ENCODE peak calls at places on chromosomes 1 and 21, in seven cellular contexts. Z is mesendoderm, A is neuronal stem cell, L is H1, O is H9, Y is mesenchymal stem cell, Q is trophoblast cell. V is an unnamed sample.

GRCh38 chr1:41900611-41901444 is 17.9 kb downstream of the HIVEP3 start:
- DNase-seq in A (no peak), Z (peak), Y (peak), L (peak), Q (peak), O (no peak), V (peak)

GRCh38 chr1:44723064-44723463 is 7.9 kb downstream of the RNU5D-1 start:
- DNase-seq in O (no peak), Q (no peak), Z (no peak), A (no peak), L (no peak), Y (no peak), V (no peak)

GRCh38 chr1:32989160-32989894 is 24.7 kb upstream of the RNF19B start:
- DNase-seq in Y (peak), Q (peak), A (no peak), O (no peak), L (no peak), Z (peak), V (peak)

GRCh38 chr1:17732475-17732874 is 22.7 kb upstream of the ACTL8 start:
- DNase-seq in L (no peak), Y (peak), Q (no peak), O (no peak), Z (no peak), A (no peak), V (peak)

GRCh38 chr1:160048335-160048734 is 16.5 kb upstream of the PIGM start:
- DNase-seq in Y (no peak), Z (no peak), A (no peak), O (no peak), L (no peak), Q (no peak), V (no peak)

GRCh38 chr1:119893827-119894700 is 2.3 kb downstream of the ADAM30 start:
- DNase-seq in Q (no peak), Z (no peak), A (no peak), Y (no peak), O (no peak), L (no peak), V (no peak)

GRCh38 chr1:160797163-160797797 is 1.3 kb downstream of the LY9 start:
- DNase-seq in Y (no peak), L (no peak), A (no peak), Q (no peak), Z (no peak), O (no peak), V (no peak)

GRCh38 chr1:1344672-1345361 is 4.4 kb downstream of the DVL1 start:
- DNase-seq in A (no peak), Q (peak), O (no peak), Y (peak), Z (no peak), L (no peak), V (peak)

GRCh38 chr1:228163776-228164534 is 1.6 kb upstream of the IBA57 start:
- DNase-seq in Q (no peak), Y (no peak), A (no peak), Z (no peak), O (no peak), L (no peak), V (no peak)

GRCh38 chr1:200294241-200294640 is 115.6 kb downstream of the ZNF281 start:
- DNase-seq in Z (no peak), L (no peak), O (no peak), Q (no peak), A (no peak), Y (no peak), V (no peak)

GRCh38 chr1:12031039-12031980 is 12.0 kb downstream of the MIIP start:
- DNase-seq in A (no peak), Z (peak), L (no peak), Q (peak), O (peak), Y (peak), V (peak)

GRCh38 chr21:41663805-41664788 is 102.8 kb downstream of the RIPK4 start:
- DNase-seq in A (peak), O (no peak), L (no peak), Y (peak), Z (no peak), Q (peak), V (peak)

GRCh38 chr1:1605034-1605591 is 5.2 kb upstream of the FNDC10 start:
- DNase-seq in Y (no peak), Q (no peak), A (no peak), Z (no peak), L (no peak), O (peak), V (no peak)

GRCh38 chr1:195748969-195749368 is 859.3 kb downstream of the KCNT2 start:
- DNase-seq in Q (no peak), Z (no peak), L (no peak), O (no peak), A (no peak), Y (no peak), V (no peak)

GRCh38 chr1:186323865-186324264 is 51.2 kb downstream of the TPR start:
- DNase-seq in L (no peak), A (no peak), Q (no peak), Z (no peak), O (no peak), Y (no peak), V (no peak)

GRCh38 chr1:7554343-7555270 is 216.5 kb upstream of the VAMP3 start:
- DNase-seq in Q (no peak), A (no peak), Y (no peak), L (no peak), Z (peak), O (no peak), V (no peak)

GRCh38 chr1:109792056-109792831 is 28.5 kb upstream of the EPS8L3 start:
- DNase-seq in O (peak), A (peak), Q (peak), L (no peak), Z (peak), Y (peak), V (peak)

GRCh38 chr1:54335396-54336056 is 70.7 kb downstream of the SSBP3 start:
- DNase-seq in Y (peak), L (no peak), Z (peak), O (no peak), A (no peak), Q (peak), V (peak)

GRCh38 chr1:54354899-54355298 is 51.3 kb downstream of the SSBP3 start:
- DNase-seq in Y (no peak), Q (no peak), O (no peak), L (no peak), A (no peak), Z (peak), V (no peak)

GRCh38 chr21:35840197-35840799 is 220.0 kb downstream of the SETD4 start:
- DNase-seq in L (no peak), O (no peak), Y (peak), Z (peak), A (peak), Q (peak), V (peak)

GRCh38 chr1:108011295-108011694 is 46.3 kb upstream of the VAV3 start:
- DNase-seq in L (no peak), Z (no peak), A (no peak), O (no peak), Q (no peak), Y (no peak), V (no peak)

GRCh38 chr1:56378376-56379070 is 200.8 kb downstream of the PLPP3 start:
- DNase-seq in A (no peak), O (no peak), Q (no peak), Y (no peak), L (no peak), Z (no peak), V (no peak)

GRCh38 chr1:84374991-84375838 is 23.1 kb upstream of the DNASE2B start:
- DNase-seq in L (no peak), A (no peak), Q (no peak), O (no peak), Z (no peak), Y (no peak), V (no peak)

GRCh38 chr1:221845650-221846371 is 103.9 kb upstream of the DUSP10 start:
- DNase-seq in Y (peak), Q (peak), A (no peak), O (peak), L (no peak), Z (peak), V (peak)

GRCh38 chr1:241742084-241742483 is 90.0 kb downstream of the WDR64 start:
- DNase-seq in Q (no peak), Z (no peak), Y (no peak), O (no peak), L (no peak), A (no peak), V (no peak)

GRCh38 chr1:198915327-198916231 is 276.7 kb downstream of the PTPRC start:
- DNase-seq in Y (no peak), Q (no peak), A (no peak), Z (no peak), L (no peak), O (no peak), V (no peak)

GRCh38 chr1:161166669-161167548 is 683 bp downstream of the PPOX start:
- DNase-seq in L (no peak), Y (peak), A (no peak), Q (peak), Z (peak), O (peak), V (no peak)

GRCh38 chr1:179043907-179044306 is 18.2 kb downstream of the FAM20B start:
- DNase-seq in Z (no peak), Q (no peak), O (no peak), Y (no peak), A (no peak), L (no peak), V (no peak)
- H3K18ac ChIP-seq in Z (no peak), Q (no peak), O (no peak), Y (no peak), A (no peak), L (no peak), V (no peak)

GRCh38 chr1:37602750-37603694 is 7.3 kb upstream of the GNL2 start:
- DNase-seq in A (peak), O (peak), Q (peak), Y (peak), L (no peak), Z (peak), V (peak)
- H3K18ac ChIP-seq in A (no peak), O (no peak), Q (no peak), Y (no peak), L (no peak), Z (no peak), V (no peak)

GRCh38 chr1:212745303-212745702 is 45.7 kb upstream of the BATF3 start:
- DNase-seq in A (no peak), Q (no peak), L (no peak), Z (no peak), O (no peak), Y (no peak), V (no peak)
- H3K18ac ChIP-seq in A (no peak), Q (no peak), L (no peak), Z (no peak), O (no peak), Y (no peak), V (no peak)

GRCh38 chr1:36150296-36151132 is 1.2 kb upstream of the TRAPPC3 start:
- DNase-seq in L (no peak), Y (peak), O (peak), Z (peak), A (peak), Q (peak), V (peak)
- H3K18ac ChIP-seq in L (peak), Y (peak), O (peak), Z (no peak), A (peak), Q (peak), V (peak)

GRCh38 chr21:44828362-44829056 is 10.6 kb upstream of the SUMO3 start:
- DNase-seq in A (no peak), L (no peak), Z (no peak), Q (no peak), Y (peak), O (no peak), V (no peak)
- H3K18ac ChIP-seq in A (no peak), L (no peak), Z (no peak), Q (no peak), Y (no peak), O (no peak), V (no peak)

GRCh38 chr1:244995602-244996400 is 131.5 kb upstream of the HNRNPU start:
- DNase-seq in Y (no peak), Q (no peak), Z (no peak), A (no peak), L (no peak), O (no peak), V (no peak)
- H3K18ac ChIP-seq in Y (no peak), Q (no peak), Z (no peak), A (no peak), L (no peak), O (no peak), V (no peak)

GRCh38 chr1:63621075-63621474 is 27.9 kb downstream of the PGM1 start:
- DNase-seq in L (no peak), A (no peak), Q (no peak), O (no peak), Z (no peak), Y (no peak), V (no peak)

GRCh38 chr1:63619558-63619957 is 26.3 kb downstream of the PGM1 start:
- DNase-seq in L (no peak), Q (no peak), Z (no peak), O (no peak), Y (no peak), A (no peak), V (no peak)

GRCh38 chr1:63623952-63624351 is 30.7 kb downstream of the PGM1 start:
- DNase-seq in L (no peak), Z (no peak), A (peak), Y (no peak), O (no peak), Q (no peak), V (no peak)

GRCh38 chr1:63622847-63623566 is 29.8 kb downstream of the PGM1 start:
- DNase-seq in A (no peak), Z (no peak), Q (no peak), O (no peak), L (no peak), Y (no peak), V (no peak)

GRCh38 chr1:63621698-63622097 is 28.5 kb downstream of the PGM1 start:
- DNase-seq in Z (no peak), L (no peak), Y (peak), A (no peak), Q (peak), O (no peak), V (peak)
- H3K18ac ChIP-seq in Z (no peak), L (no peak), Y (no peak), A (peak), Q (no peak), O (no peak), V (no peak)